ENCODE peak calls at places on chromosomes 13 and 19, in six cellular contexts. One of them, this sample, is unnamed.
A peak's percentile ranks its signal among the peaks of the same experiment; 100 is the strongest.

GRCh38 chr19:45117167-45117594 is 24.2 kb downstream of the PPP1R37 start:
- DNase-seq in neural progenitor cell: peak; percentile 63
- DNase-seq in adipocyte: no peak
- DNase-seq in tibial artery: no peak
- DNase-seq in GM12865: peak; percentile 80
- DNase-seq in astrocyte of the spinal cord: no peak
- DNase-seq in this sample: no peak

GRCh38 chr13:21670006-21670882 is 629 bp upstream of the FGF9 start:
- DNase-seq in neural progenitor cell: peak; percentile 87
- DNase-seq in adipocyte: peak; percentile 70
- DNase-seq in tibial artery: peak; percentile 70
- DNase-seq in GM12865: peak; percentile 82
- DNase-seq in astrocyte of the spinal cord: peak; percentile 73
- DNase-seq in this sample: no peak

GRCh38 chr19:15551183-15552004 is 43.1 kb downstream of the CYP4F22 start:
- DNase-seq in neural progenitor cell: no peak
- DNase-seq in adipocyte: no peak
- DNase-seq in tibial artery: no peak
- DNase-seq in GM12865: peak; percentile 41
- DNase-seq in astrocyte of the spinal cord: no peak
- DNase-seq in this sample: no peak

GRCh38 chr13:76516013-76516412 is 370.2 kb downstream of the KCTD12 start:
- DNase-seq in neural progenitor cell: no peak
- DNase-seq in adipocyte: peak; percentile 70
- DNase-seq in tibial artery: no peak
- DNase-seq in GM12865: no peak
- DNase-seq in astrocyte of the spinal cord: peak; percentile 89
- DNase-seq in this sample: peak; percentile 68

GRCh38 chr19:15200575-15201364 is at the start of gene NOTCH3:
- DNase-seq in neural progenitor cell: peak; percentile 89
- DNase-seq in adipocyte: peak; percentile 54
- DNase-seq in tibial artery: no peak
- DNase-seq in GM12865: no peak
- DNase-seq in astrocyte of the spinal cord: no peak
- DNase-seq in this sample: no peak

GRCh38 chr19:19746286-19747213 is 13.6 kb upstream of the ZNF14 start:
- DNase-seq in neural progenitor cell: no peak
- DNase-seq in adipocyte: no peak
- DNase-seq in tibial artery: no peak
- DNase-seq in GM12865: no peak
- DNase-seq in astrocyte of the spinal cord: no peak
- DNase-seq in this sample: no peak

GRCh38 chr13:99626461-99627082 is 125.3 kb downstream of the TM9SF2 start:
- DNase-seq in neural progenitor cell: peak; percentile 18
- DNase-seq in adipocyte: peak; percentile 79
- DNase-seq in tibial artery: no peak
- DNase-seq in GM12865: no peak
- DNase-seq in astrocyte of the spinal cord: peak; percentile 54
- DNase-seq in this sample: no peak

GRCh38 chr13:36709136-36709895 is 35.5 kb downstream of the SERTM1 start:
- DNase-seq in neural progenitor cell: no peak
- DNase-seq in adipocyte: peak; percentile 74
- DNase-seq in tibial artery: no peak
- DNase-seq in GM12865: no peak
- DNase-seq in astrocyte of the spinal cord: peak; percentile 48
- DNase-seq in this sample: no peak

GRCh38 chr19:43464089-43464775 is 1.2 kb downstream of the LYPD3 start:
- DNase-seq in neural progenitor cell: peak; percentile 84
- DNase-seq in adipocyte: peak; percentile 83
- DNase-seq in tibial artery: peak; percentile 87
- DNase-seq in GM12865: no peak
- DNase-seq in astrocyte of the spinal cord: no peak
- DNase-seq in this sample: no peak

GRCh38 chr13:46715363-46715762 is 81.6 kb downstream of the ESD start:
- DNase-seq in neural progenitor cell: no peak
- DNase-seq in adipocyte: no peak
- DNase-seq in tibial artery: no peak
- DNase-seq in GM12865: no peak
- DNase-seq in astrocyte of the spinal cord: no peak
- DNase-seq in this sample: no peak

GRCh38 chr13:31807090-31807541 is 67.8 kb downstream of the RXFP2 start:
- DNase-seq in neural progenitor cell: no peak
- DNase-seq in adipocyte: no peak
- DNase-seq in tibial artery: no peak
- DNase-seq in GM12865: peak; percentile 36
- DNase-seq in astrocyte of the spinal cord: peak; percentile 52
- DNase-seq in this sample: no peak

DNA sequence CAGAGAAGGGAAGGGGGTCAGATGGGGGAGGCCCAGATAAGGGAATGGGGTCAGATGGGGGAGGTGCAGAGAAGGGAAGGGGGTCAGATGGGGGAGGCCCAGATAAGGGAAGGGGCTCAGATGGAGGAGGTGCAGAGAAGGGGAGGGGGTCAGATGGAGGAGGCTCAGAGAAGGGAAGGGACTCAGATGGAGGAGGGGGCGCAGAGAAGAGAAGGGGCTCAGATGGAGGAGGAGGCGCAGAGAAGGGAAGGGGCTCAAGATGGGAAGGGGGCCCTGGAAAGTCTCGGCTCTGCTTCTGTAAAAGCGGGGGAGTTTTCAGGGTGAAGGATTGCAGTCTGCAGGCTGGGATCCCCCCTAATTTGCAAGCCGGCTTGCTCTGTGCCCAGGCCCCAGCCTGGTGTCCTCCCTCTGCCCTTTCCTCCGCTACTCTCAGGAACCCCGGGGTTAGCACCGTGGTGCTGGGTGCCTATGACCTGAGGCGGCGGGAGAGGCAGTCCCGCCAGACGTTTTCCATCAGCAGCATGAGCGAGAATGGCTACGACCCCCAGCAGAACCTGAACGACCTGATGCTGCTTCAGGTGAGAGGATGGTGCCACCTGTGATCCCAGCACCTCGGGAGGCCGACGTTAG is 1.6 kb downstream of the AZU1 start:
- DNase-seq in neural progenitor cell: no peak
- DNase-seq in adipocyte: no peak
- DNase-seq in tibial artery: no peak
- DNase-seq in GM12865: no peak
- DNase-seq in astrocyte of the spinal cord: no peak
- DNase-seq in this sample: no peak
- H3K4me3 ChIP-seq in neural progenitor cell: no peak overlapping the region
- H3K4me3 ChIP-seq in adipocyte: no peak overlapping the region
- H3K4me3 ChIP-seq in tibial artery: no peak overlapping the region
- H3K4me3 ChIP-seq in GM12865: no peak overlapping the region
- H3K4me3 ChIP-seq in astrocyte of the spinal cord: no peak overlapping the region
- H3K4me3 ChIP-seq in this sample: no peak overlapping the region

DNA sequence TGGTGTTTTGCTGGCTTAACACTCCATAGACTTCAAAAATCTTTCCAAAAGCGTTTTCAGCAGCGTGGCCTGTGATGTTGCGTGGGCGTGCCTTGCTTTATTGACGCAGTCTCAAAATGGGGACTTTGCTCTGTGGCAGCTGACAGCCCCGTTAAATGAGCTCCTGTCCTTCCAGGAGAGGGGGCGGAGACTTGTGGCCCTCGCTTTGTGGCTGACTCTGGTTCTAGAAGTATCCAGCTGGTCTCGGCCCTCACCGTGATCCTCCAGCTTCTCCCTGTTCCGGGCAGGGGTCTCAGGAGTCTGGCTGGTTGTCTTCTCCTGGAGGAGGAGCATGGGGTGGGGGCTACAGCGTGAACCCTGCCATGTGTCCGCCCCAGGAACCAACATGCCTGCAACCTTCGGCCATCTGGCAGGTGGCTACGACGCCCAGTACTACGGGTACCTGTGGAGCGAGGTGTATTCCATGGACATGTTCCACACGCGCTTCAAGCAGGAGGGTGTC is 8.4 kb upstream of the ZNF554 start:
- DNase-seq in neural progenitor cell: no peak
- DNase-seq in adipocyte: no peak
- DNase-seq in tibial artery: no peak
- DNase-seq in GM12865: no peak
- DNase-seq in astrocyte of the spinal cord: no peak
- DNase-seq in this sample: no peak
- H3K4me3 ChIP-seq in neural progenitor cell: no peak overlapping the region
- H3K4me3 ChIP-seq in adipocyte: no peak overlapping the region
- H3K4me3 ChIP-seq in tibial artery: no peak overlapping the region
- H3K4me3 ChIP-seq in GM12865: no peak overlapping the region
- H3K4me3 ChIP-seq in astrocyte of the spinal cord: no peak overlapping the region
- H3K4me3 ChIP-seq in this sample: no peak overlapping the region

GRCh38 chr19:6373813-6374108 is 1.2 kb downstream of the ALKBH7 start:
- DNase-seq in neural progenitor cell: no peak
- DNase-seq in adipocyte: no peak
- DNase-seq in tibial artery: no peak
- DNase-seq in GM12865: no peak
- DNase-seq in astrocyte of the spinal cord: no peak
- DNase-seq in this sample: no peak
- H3K4me3 ChIP-seq in neural progenitor cell: peak overlapping the region; percentile 86
- H3K4me3 ChIP-seq in adipocyte: peak overlapping the region; percentile 73
- H3K4me3 ChIP-seq in tibial artery: peak overlapping the region; percentile 76
- H3K4me3 ChIP-seq in GM12865: peak overlapping the region; percentile 62
- H3K4me3 ChIP-seq in astrocyte of the spinal cord: peak overlapping the region; percentile 52
- H3K4me3 ChIP-seq in this sample: peak overlapping the region; percentile 46

GRCh38 chr13:94917814-94918213 is 205.5 kb upstream of the SOX21 start:
- DNase-seq in neural progenitor cell: peak; percentile 20
- DNase-seq in adipocyte: no peak
- DNase-seq in tibial artery: no peak
- DNase-seq in GM12865: no peak
- DNase-seq in astrocyte of the spinal cord: peak; percentile 8
- DNase-seq in this sample: no peak
- H3K4me3 ChIP-seq in neural progenitor cell: no peak overlapping the region
- H3K4me3 ChIP-seq in adipocyte: no peak overlapping the region
- H3K4me3 ChIP-seq in tibial artery: no peak overlapping the region
- H3K4me3 ChIP-seq in GM12865: no peak overlapping the region
- H3K4me3 ChIP-seq in astrocyte of the spinal cord: no peak overlapping the region
- H3K4me3 ChIP-seq in this sample: no peak overlapping the region

GRCh38 chr13:111425326-111425725 is 104.9 kb downstream of the TEX29 start:
- DNase-seq in neural progenitor cell: no peak
- DNase-seq in adipocyte: no peak
- DNase-seq in tibial artery: no peak
- DNase-seq in GM12865: no peak
- DNase-seq in astrocyte of the spinal cord: no peak
- DNase-seq in this sample: no peak
- H3K4me3 ChIP-seq in neural progenitor cell: no peak overlapping the region
- H3K4me3 ChIP-seq in adipocyte: no peak overlapping the region
- H3K4me3 ChIP-seq in tibial artery: no peak overlapping the region
- H3K4me3 ChIP-seq in GM12865: no peak overlapping the region
- H3K4me3 ChIP-seq in astrocyte of the spinal cord: no peak overlapping the region
- H3K4me3 ChIP-seq in this sample: no peak overlapping the region

GRCh38 chr13:62126400-62126799 is 710.8 kb upstream of the PCDH20 start:
- DNase-seq in neural progenitor cell: no peak
- DNase-seq in adipocyte: no peak
- DNase-seq in tibial artery: no peak
- DNase-seq in GM12865: no peak
- DNase-seq in astrocyte of the spinal cord: no peak
- DNase-seq in this sample: no peak

GRCh38 chr13:62130016-62130970 is 714.6 kb upstream of the PCDH20 start:
- DNase-seq in neural progenitor cell: peak; percentile 29
- DNase-seq in adipocyte: no peak
- DNase-seq in tibial artery: no peak
- DNase-seq in GM12865: no peak
- DNase-seq in astrocyte of the spinal cord: no peak
- DNase-seq in this sample: no peak

GRCh38 chr13:62129000-62129551 is 713.4 kb upstream of the PCDH20 start:
- DNase-seq in neural progenitor cell: no peak
- DNase-seq in adipocyte: no peak
- DNase-seq in tibial artery: no peak
- DNase-seq in GM12865: no peak
- DNase-seq in astrocyte of the spinal cord: no peak
- DNase-seq in this sample: no peak

DNA sequence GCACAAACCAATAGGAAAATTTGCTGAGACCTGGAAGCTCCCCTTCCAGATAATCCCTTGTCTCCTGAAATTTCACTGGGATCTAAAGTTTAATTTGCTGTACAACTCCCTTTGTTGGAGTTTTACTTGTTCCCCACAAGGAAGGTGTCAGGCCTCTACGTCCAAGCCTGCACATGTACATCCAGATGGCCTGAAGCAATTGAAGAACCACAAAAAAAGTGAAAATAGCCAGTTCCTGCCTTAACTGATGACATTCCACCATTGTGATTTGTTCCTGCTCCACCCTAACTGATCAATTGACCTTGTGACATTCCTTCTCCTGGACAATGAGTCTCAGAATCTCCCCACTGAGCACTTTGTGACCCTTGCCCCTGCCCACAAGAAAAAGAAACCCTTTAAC is 716.0 kb upstream of the PCDH20 start:
- DNase-seq in neural progenitor cell: no peak
- DNase-seq in adipocyte: no peak
- DNase-seq in tibial artery: no peak
- DNase-seq in GM12865: no peak
- DNase-seq in astrocyte of the spinal cord: no peak
- DNase-seq in this sample: no peak
- H3K4me3 ChIP-seq in neural progenitor cell: no peak overlapping the region
- H3K4me3 ChIP-seq in adipocyte: no peak overlapping the region
- H3K4me3 ChIP-seq in tibial artery: no peak overlapping the region
- H3K4me3 ChIP-seq in GM12865: no peak overlapping the region
- H3K4me3 ChIP-seq in astrocyte of the spinal cord: no peak overlapping the region
- H3K4me3 ChIP-seq in this sample: no peak overlapping the region

GRCh38 chr13:109781384-109782065 is 4.9 kb downstream of the IRS2 start:
- DNase-seq in neural progenitor cell: no peak
- DNase-seq in adipocyte: peak; percentile 52
- DNase-seq in tibial artery: peak; percentile 73
- DNase-seq in GM12865: no peak
- DNase-seq in astrocyte of the spinal cord: peak; percentile 30
- DNase-seq in this sample: no peak
- H3K4me3 ChIP-seq in neural progenitor cell: peak overlapping the region; percentile 30
- H3K4me3 ChIP-seq in adipocyte: peak overlapping the region; percentile 89
- H3K4me3 ChIP-seq in tibial artery: peak overlapping the region; percentile 88
- H3K4me3 ChIP-seq in GM12865: no peak overlapping the region
- H3K4me3 ChIP-seq in astrocyte of the spinal cord: peak overlapping the region; percentile 51
- H3K4me3 ChIP-seq in this sample: peak overlapping the region; percentile 58

GRCh38 chr19:7899751-7900352 is 3.8 kb upstream of the MAP2K7 start:
- DNase-seq in neural progenitor cell: no peak
- DNase-seq in adipocyte: no peak
- DNase-seq in tibial artery: no peak
- DNase-seq in GM12865: no peak
- DNase-seq in astrocyte of the spinal cord: no peak
- DNase-seq in this sample: no peak

GRCh38 chr19:7898967-7899366 is 4.7 kb upstream of the MAP2K7 start:
- DNase-seq in neural progenitor cell: no peak
- DNase-seq in adipocyte: no peak
- DNase-seq in tibial artery: no peak
- DNase-seq in GM12865: no peak
- DNase-seq in astrocyte of the spinal cord: no peak
- DNase-seq in this sample: no peak

GRCh38 chr19:7895565-7895964 is 7.3 kb downstream of the LRRC8E start:
- DNase-seq in neural progenitor cell: no peak
- DNase-seq in adipocyte: no peak
- DNase-seq in tibial artery: no peak
- DNase-seq in GM12865: no peak
- DNase-seq in astrocyte of the spinal cord: no peak
- DNase-seq in this sample: no peak

GRCh38 chr19:7897289-7897688 is 6.4 kb upstream of the MAP2K7 start:
- DNase-seq in neural progenitor cell: no peak
- DNase-seq in adipocyte: no peak
- DNase-seq in tibial artery: no peak
- DNase-seq in GM12865: no peak
- DNase-seq in astrocyte of the spinal cord: no peak
- DNase-seq in this sample: no peak

GRCh38 chr19:7894612-7895309 is 6.5 kb downstream of the LRRC8E start:
- DNase-seq in neural progenitor cell: no peak
- DNase-seq in adipocyte: no peak
- DNase-seq in tibial artery: no peak
- DNase-seq in GM12865: no peak
- DNase-seq in astrocyte of the spinal cord: no peak
- DNase-seq in this sample: no peak
- H3K4me3 ChIP-seq in neural progenitor cell: no peak overlapping the region
- H3K4me3 ChIP-seq in adipocyte: no peak overlapping the region
- H3K4me3 ChIP-seq in tibial artery: no peak overlapping the region
- H3K4me3 ChIP-seq in GM12865: no peak overlapping the region
- H3K4me3 ChIP-seq in astrocyte of the spinal cord: no peak overlapping the region
- H3K4me3 ChIP-seq in this sample: no peak overlapping the region

This sample was measured in astrocyte of the cerebellum.